ENCODE peak calls at places on chromosomes 4 and X, in seven cellular contexts. X is H9, B is IMR-90, R is neuronal stem cell, M is mesendoderm, P is mesenchymal stem cell, A is H1. H is an unnamed sample.

GRCh38 chr4:47484169-47484568 is 906 bp upstream of the ATP10D start:
- DNase-seq in M (no peak), B (no peak), R (no peak), P (no peak), A (no peak), X (no peak), H (peak)

GRCh38 chr4:48342559-48342878 is 1.2 kb downstream of the SLAIN2 start:
- DNase-seq in X (no peak), M (no peak), A (no peak), B (no peak), P (peak), R (no peak), H (no peak)

GRCh38 chr4:87717276-87718031 is 67.4 kb downstream of the DMP1 start:
- DNase-seq in P (peak), A (no peak), R (no peak), X (no peak), B (no peak), M (no peak), H (no peak)

GRCh38 chrX:115582871-115583729 is 22.1 kb downstream of the PLS3 start:
- DNase-seq in R (no peak), A (no peak), P (peak), M (peak), B (peak), X (peak), H (peak)

GRCh38 chrX:41556958-41557357 is 109.8 kb downstream of the NYX start:
- DNase-seq in R (no peak), M (no peak), A (no peak), X (no peak), B (no peak), P (no peak), H (no peak)

GRCh38 chrX:136880003-136880451 is 498 bp downstream of the RBMX start:
- DNase-seq in A (no peak), R (no peak), B (no peak), X (no peak), M (peak), P (peak), H (peak)

GRCh38 chr4:56937262-56937661 is 29.6 kb downstream of the REST start:
- DNase-seq in M (no peak), P (peak), A (no peak), R (no peak), B (peak), X (no peak), H (peak)

GRCh38 chrX:7147431-7147977 is at the start of gene STS:
- DNase-seq in X (peak), R (peak), P (peak), M (peak), A (no peak), B (peak), H (peak)

GRCh38 chrX:115650916-115651315 is 89.9 kb downstream of the PLS3 start:
- DNase-seq in B (peak), X (peak), A (no peak), M (peak), P (peak), R (peak), H (no peak)

GRCh38 chrX:149453911-149454820 is 50.9 kb downstream of the IDS start:
- DNase-seq in X (no peak), A (no peak), P (no peak), R (no peak), M (no peak), B (no peak), H (no peak)

GRCh38 chr4:74930166-74930565 is 2.8 kb upstream of the PARM1 start:
- DNase-seq in P (no peak), X (no peak), R (no peak), B (no peak), A (no peak), M (no peak), H (no peak)

GRCh38 chrX:153971124-153971631 is 440 bp downstream of the HCFC1 start:
- DNase-seq in A (no peak), B (peak), R (peak), P (peak), X (peak), M (peak), H (peak)

GRCh38 chrX:19613645-19614323 is 98.5 kb upstream of the MAP3K15 start:
- DNase-seq in P (peak), M (no peak), X (no peak), B (no peak), A (no peak), R (no peak), H (no peak)

GRCh38 chr4:25075129-25075528 is 44.4 kb upstream of the LGI2 start:
- DNase-seq in P (no peak), A (no peak), B (no peak), R (no peak), X (peak), M (no peak), H (no peak)

GRCh38 chrX:56726609-56727008 is 2.4 kb upstream of the NBDY start:
- DNase-seq in M (peak), B (peak), A (no peak), X (no peak), P (peak), R (no peak), H (peak)

GRCh38 chrX:120575379-120576114 is 14.8 kb upstream of the CUL4B start:
- DNase-seq in X (peak), B (no peak), R (no peak), M (peak), P (no peak), A (no peak), H (no peak)

GRCh38 chr4:125368684-125369083 is 53.9 kb downstream of the FAT4 start:
- DNase-seq in A (no peak), B (peak), M (no peak), X (no peak), R (no peak), P (peak), H (no peak)
- H3K9ac ChIP-seq in A (no peak), B (peak), M (no peak), X (no peak), R (no peak), P (peak), H (no peak)

GRCh38 chr4:84264652-84265051 is 234.4 kb downstream of the NKX6-1 start:
- DNase-seq in R (no peak), M (no peak), X (no peak), P (no peak), B (no peak), A (no peak), H (no peak)

GRCh38 chr4:84260495-84260894 is 238.6 kb downstream of the NKX6-1 start:
- DNase-seq in P (no peak), X (no peak), M (no peak), R (no peak), B (no peak), A (no peak), H (no peak)

GRCh38 chr4:84258905-84259830 is 239.9 kb downstream of the NKX6-1 start:
- DNase-seq in A (no peak), R (no peak), M (peak), B (peak), X (peak), P (peak), H (peak)

GRCh38 chr4:84263415-84263814 is 235.7 kb downstream of the NKX6-1 start:
- DNase-seq in X (no peak), R (no peak), B (no peak), A (no peak), P (no peak), M (no peak), H (no peak)
- H3K23ac ChIP-seq in X (no peak), R (no peak), B (no peak), A (no peak), P (no peak), M (no peak), H (no peak)

DNA sequence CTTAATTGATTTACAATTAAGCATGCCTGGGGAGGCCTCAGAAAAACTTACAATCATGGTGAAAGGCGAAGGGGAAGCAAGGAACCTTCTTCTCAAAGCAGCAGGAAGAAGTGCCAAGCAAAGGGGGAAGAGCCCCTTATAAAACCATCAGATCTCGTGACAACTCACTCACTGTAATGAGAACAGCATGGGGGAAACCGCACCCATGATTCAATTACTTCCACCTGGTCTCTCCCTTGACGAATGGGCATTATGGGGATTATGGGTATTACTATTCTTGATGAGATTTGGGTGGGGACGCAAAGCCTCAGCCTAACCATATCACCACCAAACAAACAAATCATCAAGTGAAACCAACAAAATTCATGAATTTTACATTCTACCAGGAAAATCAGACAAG is 76.7 kb upstream of the TAB3 start:
- DNase-seq in M (no peak), B (no peak), A (no peak), X (no peak), P (no peak), R (no peak), H (no peak)
- H3K9ac ChIP-seq in M (no peak), B (no peak), A (no peak), X (no peak), P (no peak), R (no peak), H (no peak)

GRCh38 chrX:9473708-9474107 is 8.8 kb downstream of the TBL1X start:
- DNase-seq in X (no peak), A (no peak), P (no peak), R (no peak), M (no peak), B (no peak), H (no peak)
- H3K23ac ChIP-seq in X (no peak), A (no peak), P (no peak), R (no peak), M (no peak), B (no peak), H (no peak)

H was measured in trophoblast cell.